ENCODE peak calls at places on chromosomes 13 and 19, in six cellular contexts. U is cardiac fibroblast, L is NCI-H1105 treated with DMSO at 0.1 percent for 48 hours, W is GM04504, K is IMR-90, O is progenitor cell of endocrine pancreas. I is an unnamed sample.

GRCh38 chr13:41015920-41016319 is 3.2 kb downstream of the ELF1 start:
- DNase-seq in U (no peak), L (no peak), W (no peak), K (no peak), O (no peak), I (no peak)

GRCh38 chr13:95349267-95349666 is 48.0 kb upstream of the ABCC4 start:
- DNase-seq in U (peak), L (no peak), W (no peak), K (peak), O (no peak), I (no peak)

GRCh38 chr19:11064831-11065303 is 24.4 kb upstream of the LDLR start:
- DNase-seq in U (peak), L (no peak), W (no peak), K (no peak), O (no peak), I (no peak)

GRCh38 chr19:19529783-19530422 is 1.2 kb downstream of the YJEFN3 start:
- DNase-seq in U (no peak), L (no peak), W (no peak), K (no peak), O (no peak), I (no peak)

GRCh38 chr13:43245374-43245964 is 222.1 kb downstream of the DNAJC15 start:
- DNase-seq in U (peak), L (no peak), W (peak), K (peak), O (no peak), I (peak)

GRCh38 chr19:12885749-12886706 is 973 bp downstream of the KLF1 start:
- DNase-seq in U (no peak), L (no peak), W (no peak), K (no peak), O (no peak), I (no peak)

GRCh38 chr19:6890421-6890913 is 3.1 kb downstream of the ADGRE1 start:
- DNase-seq in U (no peak), L (no peak), W (no peak), K (no peak), O (no peak), I (no peak)

GRCh38 chr13:82330499-82330898 is 1551.8 kb downstream of the SLITRK1 start:
- DNase-seq in U (peak), L (no peak), W (no peak), K (no peak), O (no peak), I (no peak)

GRCh38 chr13:44759723-44760360 is 183.7 kb upstream of the TSC22D1 start:
- DNase-seq in U (no peak), L (peak), W (no peak), K (peak), O (no peak), I (no peak)

GRCh38 chr19:2983351-2984195 is 6.2 kb downstream of the TLE6 start:
- DNase-seq in U (peak), L (peak), W (peak), K (peak), O (peak), I (no peak)

GRCh38 chr19:55229145-55229788 is 704 bp upstream of the TMEM86B start:
- DNase-seq in U (no peak), L (no peak), W (no peak), K (no peak), O (no peak), I (no peak)

GRCh38 chr19:15759962-15760565 is 22.3 kb downstream of the OR10H3 start:
- DNase-seq in U (no peak), L (no peak), W (no peak), K (no peak), O (no peak), I (no peak)

I was measured in AG09319.